ENCODE peak calls at places on chromosomes 6 and 20, in seven cellular contexts. A is LHCN-M2; F is stimulated activated CD4-positive, alpha-beta T cell treated with anti-CD3 and anti-CD28 coated beads, TNF-alpha, amount 100 ng/mL, for 1 hour; K is M059J; C is cardiac muscle cell; V is NCI-H187 treated with DMSO at 0.1 percent for 48 hours; O is activated CD4-positive, alpha-beta T cell treated with anti-CD3 and anti-CD28 coated beads, Interleukin-2, amount 50 U/mL, for 24 hours. G is an unnamed sample.

GRCh38 chr6:52499681-52500239 is 77.1 kb downstream of the TRAM2 start:
- DNase-seq in O (no peak), V (no peak), F (no peak), A (no peak), K (no peak), C (no peak), G (no peak)

GRCh38 chr6:153787341-153787606 is 251.8 kb upstream of the OPRM1 start:
- DNase-seq in C (no peak), A (no peak), F (no peak), V (no peak), O (no peak), K (peak; percentile 18), G (no peak)

GRCh38 chr20:2399390-2399789 is 18.7 kb downstream of the TGM6 start:
- DNase-seq in C (no peak), A (no peak), O (no peak), V (no peak), F (no peak), K (no peak), G (no peak)

GRCh38 chr6:16583151-16583762 is 178.0 kb downstream of the ATXN1 start:
- DNase-seq in O (no peak), C (no peak), K (no peak), F (no peak), V (no peak), A (peak; percentile 43), G (no peak)

GRCh38 chr6:151808331-151809241 is 1.1 kb downstream of the ESR1 start:
- DNase-seq in O (no peak), V (no peak), F (no peak), A (no peak), K (no peak), C (peak; percentile 9), G (no peak)

GRCh38 chr6:56393615-56394612 is 146.5 kb upstream of the COL21A1 start:
- DNase-seq in C (no peak), F (no peak), V (no peak), O (no peak), K (no peak), A (no peak), G (no peak)

GRCh38 chr20:37364013-37364926 is 18.3 kb downstream of the SRC start:
- DNase-seq in K (no peak), V (no peak), F (no peak), O (no peak), A (no peak), C (no peak), G (no peak)

GRCh38 chr6:113858067-113858604 is 991 bp downstream of the MARCKS start:
- DNase-seq in V (no peak), C (peak; percentile 54), A (peak; percentile 59), O (no peak), K (peak; percentile 72), F (no peak), G (no peak)

GRCh38 chr20:29878281-29878741 is 1379.2 kb upstream of the DEFB115 start:
- DNase-seq in C (peak; percentile 35), K (no peak), F (no peak), A (no peak), V (no peak), O (no peak), G (no peak)

GRCh38 chr20:17667445-17667844 is 14.6 kb downstream of the RRBP1 start:
- DNase-seq in K (no peak), O (no peak), F (no peak), V (no peak), A (no peak), C (no peak), G (no peak)

GRCh38 chr6:32879691-32880090 is 25.7 kb downstream of the PSMB9 start:
- DNase-seq in F (no peak), O (no peak), C (no peak), V (no peak), A (no peak), K (no peak), G (no peak)

GRCh38 chr6:100664274-100665040 is 199.7 kb upstream of the SIM1 start:
- DNase-seq in K (peak; percentile 50), C (peak; percentile 61), O (no peak), F (no peak), A (peak; percentile 21), V (no peak), G (no peak)

GRCh38 chr20:47201074-47201730 is 155.3 kb downstream of the ZMYND8 start:
- DNase-seq in F (no peak), O (no peak), K (no peak), C (no peak), V (no peak), A (no peak), G (no peak)

GRCh38 chr20:49608752-49609670 is 41.1 kb upstream of the PTGIS start:
- DNase-seq in A (peak; percentile 29), C (peak; percentile 63), V (no peak), O (peak; percentile 60), K (peak; percentile 56), F (peak; percentile 40), G (peak; percentile 32)

GRCh38 chr6:21710908-21711627 is 117.5 kb downstream of the SOX4 start:
- DNase-seq in F (no peak), O (no peak), K (no peak), V (no peak), A (no peak), C (no peak), G (no peak)